ENCODE peak calls at places on chromosomes 7 and 10, in eight cellular contexts. H is tibial nerve, E is uterus, T is gastrocnemius medialis, L is breast epithelium, Q is endothelial cell of umbilical vein, K is A549, Z is lower leg skin. G is an unnamed sample.

GRCh38 chr10:15379043-15379442 is 8.0 kb upstream of the FAM171A1 start:
- DNase-seq in H (no peak), E (no peak), T (no peak), L (no peak), Q (no peak), K (no peak), Z (no peak), G (no peak)

GRCh38 chr10:88879754-88880286 is at the start of gene STAMBPL1:
- DNase-seq in H (no peak), E (no peak), T (peak; percentile 16), L (peak; percentile 20), Q (no peak), K (no peak), Z (no peak), G (peak; percentile 56)

GRCh38 chr10:3668276-3668960 is 116.6 kb downstream of the KLF6 start:
- DNase-seq in H (no peak), E (peak; percentile 55), T (no peak), L (peak; percentile 56), Q (no peak), K (no peak), Z (no peak), G (peak; percentile 33)

GRCh38 chr7:86407291-86407690 is 236.4 kb upstream of the GRM3 start:
- DNase-seq in H (no peak), E (no peak), T (no peak), L (no peak), Q (no peak), K (no peak), Z (no peak), G (no peak)

GRCh38 chr7:75980126-75980864 is 14.1 kb downstream of the TMEM120A start:
- DNase-seq in H (no peak), E (peak; percentile 36), T (peak; percentile 22), L (no peak), Q (no peak), K (no peak), Z (no peak), G (peak; percentile 64)

GRCh38 chr10:114714281-114714741 is 56.2 kb upstream of the ABLIM1 start:
- DNase-seq in H (no peak), E (no peak), T (no peak), L (no peak), Q (peak; percentile 93), K (peak; percentile 81), Z (no peak), G (no peak)

GRCh38 chr10:79192677-79193003 is 123.9 kb downstream of the ZMIZ1 start:
- DNase-seq in H (no peak), E (no peak), T (peak; percentile 41), L (no peak), Q (peak; percentile 42), K (no peak), Z (no peak), G (no peak)

GRCh38 chr10:87656431-87657072 is 3.1 kb upstream of the PAPSS2 start:
- DNase-seq in H (no peak), E (no peak), T (no peak), L (no peak), Q (peak; percentile 78), K (peak; percentile 58), Z (no peak), G (no peak)

GRCh38 chr10:131892817-131893675 is 7.8 kb upstream of the PPP2R2D start:
- DNase-seq in H (no peak), E (no peak), T (no peak), L (no peak), Q (no peak), K (no peak), Z (no peak), G (no peak)

GRCh38 chr10:103745264-103746247 is 109.8 kb downstream of the SH3PXD2A start:
- DNase-seq in H (no peak), E (no peak), T (peak; percentile 48), L (peak; percentile 32), Q (peak; percentile 12), K (no peak), Z (peak; percentile 58), G (no peak)

GRCh38 chr7:144415858-144416257 is 12.4 kb upstream of the NOBOX start:
- DNase-seq in H (no peak), E (no peak), T (no peak), L (no peak), Q (no peak), K (no peak), Z (no peak), G (no peak)

GRCh38 chr10:72097448-72098300 is 9.3 kb upstream of the SPOCK2 start:
- DNase-seq in H (no peak), E (no peak), T (no peak), L (no peak), Q (peak; percentile 80), K (peak; percentile 98), Z (no peak), G (no peak)

GRCh38 chr7:80392229-80393169 is 119.4 kb downstream of the GNAT3 start:
- DNase-seq in H (no peak), E (no peak), T (no peak), L (no peak), Q (peak; percentile 57), K (peak; percentile 36), Z (no peak), G (no peak)

GRCh38 chr10:125030567-125031197 is 88.8 kb downstream of the ZRANB1 start:
- DNase-seq in H (no peak), E (no peak), T (peak; percentile 64), L (no peak), Q (no peak), K (no peak), Z (no peak), G (peak; percentile 35)

GRCh38 chr7:77504951-77505350 is 32.1 kb upstream of the PTPN12 start:
- DNase-seq in H (no peak), E (no peak), T (no peak), L (no peak), Q (no peak), K (no peak), Z (no peak), G (no peak)

GRCh38 chr7:24665564-24666294 is 91.5 kb downstream of the GSDME start:
- DNase-seq in H (peak; percentile 75), E (peak; percentile 15), T (no peak), L (no peak), Q (peak; percentile 66), K (peak; percentile 44), Z (peak; percentile 23), G (peak; percentile 32)

GRCh38 chr10:86252573-86252972 is 114.0 kb downstream of the GRID1 start:
- DNase-seq in H (no peak), E (no peak), T (no peak), L (no peak), Q (no peak), K (no peak), Z (no peak), G (no peak)

GRCh38 chr10:86254081-86254480 is 112.5 kb downstream of the GRID1 start:
- DNase-seq in H (no peak), E (no peak), T (no peak), L (no peak), Q (no peak), K (no peak), Z (no peak), G (no peak)

GRCh38 chr10:86255405-86256251 is 111.0 kb downstream of the GRID1 start:
- DNase-seq in H (no peak), E (no peak), T (no peak), L (no peak), Q (no peak), K (no peak), Z (no peak), G (no peak)

GRCh38 chr10:86253171-86254072 is 113.2 kb downstream of the GRID1 start:
- DNase-seq in H (no peak), E (peak; percentile 5), T (no peak), L (no peak), Q (no peak), K (no peak), Z (no peak), G (no peak)

DNA sequence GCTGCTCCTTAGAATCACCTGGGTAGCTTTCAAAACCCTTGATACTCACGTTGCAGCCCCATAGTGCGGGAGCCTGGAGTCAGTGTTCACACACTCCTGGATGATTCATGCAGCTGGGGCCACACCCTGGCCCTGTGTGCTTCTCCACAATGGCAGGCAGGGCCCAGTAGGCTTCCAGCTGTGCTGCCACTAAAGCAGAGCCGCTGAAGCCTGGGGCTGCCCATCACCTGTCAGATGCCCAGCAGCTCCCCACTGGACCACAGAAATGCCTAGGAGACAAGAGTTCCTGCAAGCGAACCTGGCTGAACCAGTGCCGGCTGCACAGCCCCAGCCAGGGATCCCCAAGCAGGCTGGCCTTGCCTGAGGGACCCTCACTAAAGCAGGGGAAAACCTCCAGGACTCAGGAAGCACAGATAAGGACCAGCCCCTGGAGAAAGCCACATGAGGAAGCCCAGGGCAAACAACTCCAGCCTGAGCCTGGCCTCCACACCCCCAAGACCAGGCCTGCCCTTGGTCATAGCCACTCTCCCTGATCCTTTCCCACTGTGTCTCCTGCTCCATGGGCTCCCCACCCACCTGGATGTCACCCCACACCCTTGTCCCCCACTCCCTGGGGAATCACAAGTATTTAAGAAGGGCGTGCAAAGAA is 111.9 kb downstream of the GRID1 start:
- DNase-seq in H (no peak), E (no peak), T (no peak), L (no peak), Q (no peak), K (peak; percentile 43), Z (no peak), G (no peak)
- TF ChIP-seq POLR2A in H (no peak), E (no peak), T (no peak), L (no peak), Q (no peak), K (no peak), Z (no peak), G (no peak)

GRCh38 chr10:121927841-121928527 is at the start of gene ATE1:
- DNase-seq in H (peak; percentile 88), E (peak; percentile 91), T (peak; percentile 90), L (peak; percentile 79), Q (peak; percentile 94), K (peak; percentile 92), Z (peak; percentile 89), G (peak; percentile 89)
- TF ChIP-seq POLR2A in H (peak; percentile 76), E (peak; percentile 72), T (peak; percentile 69), L (peak; percentile 49), Q (peak; percentile 83), K (peak; percentile 62), Z (no peak), G (peak; percentile 84)

GRCh38 chr7:129611246-129612111 is at the start of gene NRF1:
- DNase-seq in H (peak; percentile 79), E (peak; percentile 81), T (peak; percentile 89), L (peak; percentile 79), Q (peak; percentile 92), K (peak; percentile 91), Z (peak; percentile 79), G (peak; percentile 85)
- TF ChIP-seq POLR2A in H (peak; percentile 72), E (peak; percentile 29), T (peak; percentile 77), L (no peak), Q (peak; percentile 87), K (peak; percentile 92), Z (no peak), G (peak; percentile 68)

GRCh38 chr10:119028900-119029612 is 458 bp upstream of the NANOS1 start:
- DNase-seq in H (peak; percentile 69), E (peak; percentile 84), T (peak; percentile 86), L (peak; percentile 79), Q (peak; percentile 87), K (peak; percentile 88), Z (peak; percentile 70), G (peak; percentile 78)

GRCh38 chr10:119031496-119032059 is 2.1 kb downstream of the NANOS1 start:
- DNase-seq in H (no peak), E (no peak), T (no peak), L (no peak), Q (no peak), K (no peak), Z (no peak), G (no peak)

GRCh38 chr10:119030421-119031250 is 1.1 kb downstream of the NANOS1 start:
- DNase-seq in H (no peak), E (no peak), T (peak; percentile 59), L (no peak), Q (peak; percentile 51), K (peak; percentile 74), Z (no peak), G (peak; percentile 33)

GRCh38 chr10:119026301-119027110 is 3.0 kb upstream of the NANOS1 start:
- DNase-seq in H (no peak), E (no peak), T (no peak), L (no peak), Q (peak; percentile 47), K (no peak), Z (no peak), G (no peak)

GRCh38 chr10:119029613-119030420 is at the start of gene NANOS1:
- DNase-seq in H (no peak), E (no peak), T (no peak), L (no peak), Q (peak; percentile 12), K (peak; percentile 40), Z (no peak), G (peak; percentile 45)
- TF ChIP-seq POLR2A in H (peak; percentile 34), E (no peak), T (peak; percentile 60), L (no peak), Q (peak; percentile 23), K (peak; percentile 95), Z (no peak), G (no peak)

G was measured in ovary.